ENCODE peak calls at places on chromosomes 1 and 21, in five cellular contexts. X is NT2/D1, A is HepG2, Q is GM12878, Z is H1. P is an unnamed sample.

GRCh38 chr1:6922096-6922931 is 137.1 kb downstream of the CAMTA1 start:
- DNase-seq in X (no peak), A (no peak), Q (no peak), Z (no peak), P (no peak)

GRCh38 chr1:148352470-148353118 is 130.5 kb downstream of the PPIAL4G start:
- DNase-seq in X (no peak), A (no peak), Q (no peak), Z (no peak), P (no peak)

GRCh38 chr1:92922378-92923035 is 38.8 kb downstream of the DIPK1A start:
- DNase-seq in X (no peak), A (no peak), Q (no peak), Z (no peak), P (no peak)

GRCh38 chr21:32921632-32922230 is 104.0 kb upstream of the OLIG2 start:
- DNase-seq in X (peak), A (no peak), Q (no peak), Z (peak), P (peak)

GRCh38 chr21:38039841-38040240 is 123.6 kb upstream of the KCNJ6 start:
- DNase-seq in X (no peak), A (no peak), Q (no peak), Z (no peak), P (no peak)

GRCh38 chr1:185439727-185440415 is 122.8 kb upstream of the IVNS1ABP start:
- DNase-seq in X (no peak), A (no peak), Q (peak), Z (no peak), P (no peak)

GRCh38 chr1:91104712-91105111 is 82.9 kb upstream of the ZNF644 start:
- DNase-seq in X (no peak), A (no peak), Q (no peak), Z (no peak), P (no peak)

GRCh38 chr1:6991271-6991670 is 206.0 kb downstream of the CAMTA1 start:
- DNase-seq in X (no peak), A (no peak), Q (no peak), Z (no peak), P (no peak)

GRCh38 chr1:20183876-20184275 is 2.0 kb upstream of the UBXN10 start:
- DNase-seq in X (no peak), A (peak), Q (no peak), Z (no peak), P (no peak)

GRCh38 chr21:45819478-45820170 is 161.9 kb upstream of the COL6A1 start:
- DNase-seq in X (no peak), A (no peak), Q (no peak), Z (no peak), P (no peak)

GRCh38 chr1:186082235-186082937 is 292.7 kb downstream of the TPR start:
- DNase-seq in X (no peak), A (peak), Q (peak), Z (no peak), P (peak)

GRCh38 chr21:41369105-41369914 is 7.5 kb downstream of the MX2 start:
- DNase-seq in X (peak), A (peak), Q (peak), Z (no peak), P (no peak)

GRCh38 chr1:200184196-200184595 is 156.7 kb downstream of the NR5A2 start:
- DNase-seq in X (no peak), A (no peak), Q (no peak), Z (no peak), P (peak)

GRCh38 chr1:27713139-27713725 is 12.5 kb upstream of the FAM76A start:
- DNase-seq in X (no peak), A (no peak), Q (no peak), Z (no peak), P (no peak)

GRCh38 chr1:173580081-173580480 is 22.8 kb downstream of the SLC9C2 start:
- DNase-seq in X (no peak), A (no peak), Q (no peak), Z (no peak), P (no peak)

GRCh38 chr1:105608713-105609112 is 1447.8 kb upstream of the PRMT6 start:
- DNase-seq in X (no peak), A (peak), Q (no peak), Z (no peak), P (peak)

GRCh38 chr1:247561711-247562110 is 12.8 kb downstream of the GCSAML start:
- DNase-seq in X (no peak), A (no peak), Q (no peak), Z (no peak), P (no peak)

GRCh38 chr21:44434936-44435635 is 20.2 kb upstream of the LRRC3 start:
- DNase-seq in X (no peak), A (no peak), Q (no peak), Z (no peak), P (no peak)

GRCh38 chr1:45381243-45381642 is 41.0 kb upstream of the MUTYH start:
- DNase-seq in X (no peak), A (no peak), Q (no peak), Z (no peak), P (no peak)
- TF ChIP-seq SUZ12 in X (no peak), A (no peak), Q (no peak), Z (no peak), P (no peak)

DNA sequence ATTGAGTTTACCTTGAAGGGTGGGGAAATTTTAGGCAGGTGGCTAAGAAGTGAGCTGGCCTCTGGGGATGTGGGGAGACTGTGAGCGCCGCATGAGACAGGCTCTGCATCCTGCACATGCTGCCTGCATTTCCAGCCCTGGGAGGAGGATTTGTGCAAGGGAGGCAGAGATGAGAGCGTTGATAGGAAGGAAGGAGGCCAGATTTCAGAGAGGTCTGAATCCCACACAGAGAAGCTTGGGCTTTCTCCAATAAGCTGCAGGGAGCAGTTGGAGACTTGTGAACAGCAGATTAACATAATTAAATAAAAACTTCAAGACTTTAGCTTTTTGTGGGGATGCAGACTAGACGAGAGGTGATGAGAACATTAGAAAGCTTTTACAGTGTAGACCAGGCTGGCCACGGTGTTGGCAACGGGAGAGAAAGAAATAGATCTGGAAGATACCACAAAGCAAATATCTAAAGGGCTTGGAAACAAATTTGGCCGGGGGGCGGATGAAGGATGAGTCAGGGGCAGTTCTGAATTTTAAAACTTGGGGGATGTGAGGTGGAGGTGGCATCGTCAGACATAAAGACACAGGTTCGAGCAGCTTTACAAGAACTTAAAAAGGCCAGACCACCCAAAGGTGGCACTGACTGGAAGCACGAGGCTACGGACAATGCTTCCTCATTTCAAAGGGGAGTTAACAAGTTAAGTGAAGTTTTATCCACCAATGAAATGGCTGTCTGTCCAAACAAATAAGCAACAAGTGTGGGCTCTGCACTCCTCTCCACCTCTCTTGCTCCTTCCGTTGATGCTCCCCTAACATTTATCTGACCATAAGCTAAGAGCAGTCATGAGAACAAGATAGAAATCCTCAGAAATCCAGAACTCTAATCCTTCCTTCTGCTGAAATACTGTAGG is 57.0 kb downstream of the HIVEP3 start:
- DNase-seq in X (no peak), A (no peak), Q (no peak), Z (no peak), P (no peak)
- TF ChIP-seq SUZ12 in X (no peak), A (no peak), Q (no peak), Z (no peak), P (no peak)

DNA sequence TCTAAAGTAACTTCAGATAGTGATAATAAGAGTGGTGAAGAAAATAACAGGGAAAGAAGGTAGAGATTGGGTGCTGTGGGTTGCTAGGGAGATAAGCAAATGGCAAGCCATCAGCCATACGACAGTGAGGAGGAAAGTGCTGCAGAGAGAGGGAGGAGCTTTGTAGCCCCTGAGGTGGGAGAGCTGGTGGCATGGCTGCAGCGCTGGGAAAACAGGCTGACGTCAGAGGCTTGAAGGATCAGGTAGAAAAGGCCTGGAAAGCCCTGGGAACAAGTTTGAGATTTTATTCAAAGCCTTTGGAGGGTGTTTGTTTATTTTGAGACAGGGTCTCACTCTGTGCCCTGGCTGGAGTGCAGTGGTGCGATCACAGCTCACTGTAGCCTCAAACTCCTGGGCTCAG is 109.5 kb downstream of the NMNAT2 start:
- DNase-seq in X (no peak), A (no peak), Q (no peak), Z (no peak), P (no peak)
- TF ChIP-seq SUZ12 in X (no peak), A (no peak), Q (no peak), Z (no peak), P (no peak)

GRCh38 chr1:55338448-55338820 is 123.3 kb upstream of the USP24 start:
- DNase-seq in X (no peak), A (no peak), Q (no peak), Z (no peak), P (no peak)
- TF ChIP-seq SUZ12 in X (no peak), A (no peak), Q (no peak), Z (no peak), P (no peak)

GRCh38 chr1:37393173-37393572 is 81.2 kb upstream of the ZC3H12A start:
- DNase-seq in X (no peak), A (no peak), Q (no peak), Z (no peak), P (no peak)

GRCh38 chr1:37392051-37392450 is 82.3 kb upstream of the ZC3H12A start:
- DNase-seq in X (no peak), A (no peak), Q (no peak), Z (no peak), P (no peak)

GRCh38 chr1:37393585-37394120 is 80.7 kb upstream of the ZC3H12A start:
- DNase-seq in X (no peak), A (no peak), Q (no peak), Z (no peak), P (no peak)

GRCh38 chr1:37398096-37398495 is 76.3 kb upstream of the ZC3H12A start:
- DNase-seq in X (no peak), A (no peak), Q (no peak), Z (no peak), P (no peak)

GRCh38 chr1:37394574-37395464 is 79.6 kb upstream of the ZC3H12A start:
- DNase-seq in X (peak), A (no peak), Q (no peak), Z (peak), P (no peak)
- TF ChIP-seq SUZ12 in X (no peak), A (no peak), Q (no peak), Z (no peak), P (no peak)

DNA sequence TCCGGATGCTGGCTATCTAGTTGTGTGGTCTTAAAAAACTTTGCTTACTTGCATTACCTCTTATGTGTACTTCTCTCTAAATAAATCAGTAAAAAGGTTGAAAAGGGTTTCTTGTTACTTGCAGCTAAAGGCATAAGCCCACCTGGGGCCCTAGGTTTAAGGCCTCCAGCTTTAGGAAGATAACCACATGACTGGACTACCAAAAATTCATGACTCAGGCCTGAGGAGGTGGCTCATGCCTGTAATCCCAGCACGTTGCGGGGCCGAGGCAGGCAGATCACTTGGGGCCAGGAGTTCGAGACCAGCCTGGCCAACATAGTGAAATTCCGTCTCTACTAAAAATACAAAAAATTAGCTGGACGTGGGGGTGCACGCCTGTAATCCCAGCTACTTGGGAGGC is 142.9 kb downstream of the APP start:
- DNase-seq in X (no peak), A (no peak), Q (no peak), Z (no peak), P (no peak)
- TF ChIP-seq SUZ12 in X (no peak), A (no peak), Q (no peak), Z (no peak), P (no peak)